ENCODE peak calls at places on chromosomes 1 and 21, in four cellular contexts. H is CD8-positive, alpha-beta T cell; E is AG04450; Z is right lobe of liver. P is an unnamed sample.
A peak's percentile ranks its signal among the peaks of the same experiment; 100 is the strongest.

GRCh38 chr1:164515932-164516331 is 43.1 kb upstream of the PBX1 start:
- DNase-seq in Z (no peak), E (no peak), H (no peak), P (no peak)

GRCh38 chr1:230790026-230790425 is 42.8 kb downstream of the CAPN9 start:
- DNase-seq in H (no peak), Z (no peak), E (no peak), P (no peak)

GRCh38 chr1:203325418-203326091 is 20.2 kb downstream of the BTG2 start:
- DNase-seq in E (no peak), Z (peak; percentile 68), H (no peak), P (no peak)

GRCh38 chr1:231319080-231319479 is 18.6 kb downstream of the EXOC8 start:
- DNase-seq in H (no peak), E (no peak), Z (no peak), P (no peak)

GRCh38 chr1:247409869-247410544 is 6.0 kb upstream of the NLRP3 start:
- DNase-seq in E (no peak), Z (no peak), H (no peak), P (no peak)

GRCh38 chr1:226625326-226625725 is 76.8 kb downstream of the STUM start:
- DNase-seq in Z (peak; percentile 30), E (no peak), H (no peak), P (peak; percentile 60)

GRCh38 chr1:19472174-19472573 is 13.2 kb downstream of the CAPZB start:
- DNase-seq in H (no peak), Z (no peak), E (no peak), P (no peak)

GRCh38 chr1:36663772-36664430 is 181.2 kb upstream of the CSF3R start:
- DNase-seq in E (no peak), H (no peak), Z (no peak), P (no peak)

GRCh38 chr1:42938596-42939184 is 20.0 kb downstream of the SLC2A1 start:
- DNase-seq in Z (no peak), H (no peak), E (no peak), P (no peak)

GRCh38 chr1:241336335-241336734 is 20.7 kb downstream of the RGS7 start:
- DNase-seq in H (no peak), Z (no peak), E (no peak), P (no peak)

GRCh38 chr1:207848234-207848633 is 62.7 kb downstream of the CD34 start:
- DNase-seq in Z (peak; percentile 64), H (peak; percentile 48), E (no peak), P (peak; percentile 88)

GRCh38 chr1:47031585-47031984 is 8.1 kb downstream of the CYP4X1 start:
- DNase-seq in H (no peak), Z (no peak), E (no peak), P (no peak)

GRCh38 chr1:172939475-172939874 is 111.3 kb downstream of the TNFSF18 start:
- DNase-seq in E (no peak), H (no peak), Z (no peak), P (no peak)

GRCh38 chr1:22625262-22625925 is 11.0 kb upstream of the C1QA start:
- DNase-seq in H (no peak), Z (no peak), E (no peak), P (no peak)

DNA sequence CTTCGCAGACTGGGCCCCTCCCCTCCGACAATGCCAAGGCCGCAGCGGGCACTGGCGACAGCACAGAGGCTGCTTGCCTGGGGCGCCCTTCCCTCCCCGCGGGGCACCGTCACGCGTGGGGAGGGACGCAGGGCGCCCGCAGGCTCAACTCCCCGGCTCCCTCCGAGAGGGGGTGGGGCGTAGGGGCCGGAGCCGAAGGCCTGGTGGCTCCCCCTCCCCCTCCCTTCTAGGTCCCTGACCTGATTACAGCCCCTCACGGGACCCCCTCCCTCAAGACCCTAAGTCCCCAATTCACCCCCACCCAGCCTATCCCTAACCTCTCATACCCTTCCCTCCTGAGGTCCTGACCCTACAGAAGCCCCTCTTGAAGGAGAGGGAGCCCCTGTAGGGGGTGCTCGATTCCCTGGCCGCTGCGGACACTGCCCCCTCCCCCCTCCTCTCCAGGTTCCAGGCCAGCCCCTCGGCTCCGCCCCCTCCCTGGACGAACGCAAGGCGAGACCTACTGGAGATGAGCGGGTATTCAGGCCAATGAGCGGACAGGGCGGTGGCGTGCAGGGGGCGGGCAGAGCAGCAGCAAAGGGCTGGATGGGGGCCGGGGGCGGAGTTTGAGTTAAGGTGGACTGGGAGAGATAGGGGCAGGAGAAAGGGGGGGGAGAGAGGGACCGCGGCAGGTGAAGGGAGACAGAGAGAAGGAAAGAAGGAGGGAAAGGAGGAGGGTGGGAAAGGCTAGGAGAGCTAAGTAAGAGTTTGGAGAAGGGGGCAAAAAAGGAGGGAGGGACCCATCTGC is 721 bp upstream of the ZBTB7B start:
- DNase-seq in H (peak; percentile 96), Z (peak; percentile 100), E (peak; percentile 97), P (peak; percentile 100)
- TF ChIP-seq CTCF in H (no peak), Z (peak; percentile 26), E (peak; percentile 68), P (peak; percentile 32)

GRCh38 chr1:175635092-175635491 is 108.3 kb downstream of the TNR start:
- DNase-seq in H (no peak), Z (peak; percentile 86), E (no peak), P (no peak)
- H3K27ac ChIP-seq in H (no peak overlapping the region), Z (peak overlapping the region; percentile 55), E (no peak overlapping the region), P (no peak overlapping the region)

DNA sequence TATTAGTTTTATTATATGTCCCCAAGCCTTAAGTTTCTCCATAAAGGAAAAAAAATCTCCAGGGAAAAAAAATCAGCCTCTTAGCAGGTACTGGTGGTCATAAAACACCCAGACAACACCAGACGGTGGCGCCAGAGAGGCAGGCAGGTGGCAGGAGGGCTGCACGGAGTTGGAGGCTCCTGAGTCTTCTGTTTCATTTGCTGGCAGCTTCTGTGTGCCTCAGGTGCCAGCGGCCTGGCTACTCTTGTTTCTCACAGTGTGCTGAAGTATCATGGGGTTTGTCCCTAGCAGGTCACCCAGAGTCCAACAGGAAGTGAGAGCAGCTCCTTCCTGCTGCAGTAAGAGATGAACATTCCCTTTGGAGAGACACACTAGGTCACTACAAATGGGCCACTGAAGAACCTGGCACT is 123.3 kb upstream of the GADD45A start:
- DNase-seq in E (peak; percentile 65), H (peak; percentile 87), Z (peak; percentile 98), P (peak; percentile 94)
- TF ChIP-seq CTCF in E (peak; percentile 96), H (peak; percentile 88), Z (peak; percentile 82), P (peak; percentile 85)

GRCh38 chr1:210787800-210788199 is 346.1 kb downstream of the KCNH1 start:
- DNase-seq in Z (no peak), E (no peak), H (no peak), P (no peak)

GRCh38 chr1:210783925-210784324 is 350.0 kb downstream of the KCNH1 start:
- DNase-seq in Z (no peak), H (no peak), E (no peak), P (no peak)

GRCh38 chr1:210792250-210792649 is 341.7 kb downstream of the KCNH1 start:
- DNase-seq in H (no peak), Z (no peak), E (no peak), P (no peak)

GRCh38 chr1:210790196-210790595 is 343.8 kb downstream of the KCNH1 start:
- DNase-seq in H (no peak), Z (no peak), E (no peak), P (no peak)

DNA sequence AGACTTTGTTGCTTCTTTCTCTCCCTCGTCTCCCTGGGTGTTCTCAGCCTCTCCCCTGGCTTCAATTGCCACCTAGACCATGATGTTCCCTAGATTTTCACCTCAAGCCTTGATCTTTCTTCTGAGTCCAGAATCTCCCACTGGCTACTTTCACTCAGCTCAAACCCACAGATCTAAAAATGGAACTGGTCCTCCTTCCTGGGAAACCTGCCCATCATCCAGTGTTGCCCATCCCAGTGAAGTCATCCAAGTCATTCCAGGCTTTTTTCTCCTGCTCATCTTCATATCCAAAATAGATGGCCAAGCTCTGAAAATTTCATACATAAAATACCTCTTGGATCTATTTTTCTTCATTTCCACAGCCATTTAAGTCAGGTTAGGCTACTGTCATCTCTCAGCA is 347.4 kb downstream of the KCNH1 start:
- DNase-seq in Z (no peak), H (no peak), E (no peak), P (no peak)
- H3K27ac ChIP-seq in Z (no peak overlapping the region), H (no peak overlapping the region), E (no peak overlapping the region), P (no peak overlapping the region)

GRCh38 chr1:209883341-209883971 is 54.6 kb upstream of the SYT14 start:
- DNase-seq in E (peak; percentile 53), Z (no peak), H (no peak), P (no peak)
- TF ChIP-seq CTCF in E (peak; percentile 25), Z (no peak), H (no peak), P (no peak)

DNA sequence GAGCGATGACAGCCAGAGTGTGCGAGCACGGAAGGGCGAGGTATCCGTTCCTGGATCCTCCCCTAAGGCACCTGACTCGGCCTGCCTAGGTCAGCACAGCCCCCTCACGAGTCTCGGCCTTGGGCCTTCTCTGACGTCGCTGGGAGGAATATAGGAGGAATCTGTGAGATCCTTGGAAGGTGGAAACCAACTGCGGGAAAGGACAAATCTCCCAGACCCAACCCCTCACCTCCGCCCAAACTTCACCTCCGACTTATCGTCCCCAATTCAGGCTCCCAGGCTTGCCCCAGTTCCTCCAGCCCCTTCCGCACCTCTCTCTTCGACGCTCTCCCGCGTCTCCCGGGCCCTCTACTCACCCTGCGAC is 492 bp downstream of the APH1A start:
- DNase-seq in E (no peak), Z (peak; percentile 57), H (peak; percentile 62), P (peak; percentile 74)
- H3K27ac ChIP-seq in E (peak overlapping the region; percentile 70), Z (peak overlapping the region; percentile 91), H (peak overlapping the region; percentile 87), P (peak overlapping the region; percentile 93)

DNA sequence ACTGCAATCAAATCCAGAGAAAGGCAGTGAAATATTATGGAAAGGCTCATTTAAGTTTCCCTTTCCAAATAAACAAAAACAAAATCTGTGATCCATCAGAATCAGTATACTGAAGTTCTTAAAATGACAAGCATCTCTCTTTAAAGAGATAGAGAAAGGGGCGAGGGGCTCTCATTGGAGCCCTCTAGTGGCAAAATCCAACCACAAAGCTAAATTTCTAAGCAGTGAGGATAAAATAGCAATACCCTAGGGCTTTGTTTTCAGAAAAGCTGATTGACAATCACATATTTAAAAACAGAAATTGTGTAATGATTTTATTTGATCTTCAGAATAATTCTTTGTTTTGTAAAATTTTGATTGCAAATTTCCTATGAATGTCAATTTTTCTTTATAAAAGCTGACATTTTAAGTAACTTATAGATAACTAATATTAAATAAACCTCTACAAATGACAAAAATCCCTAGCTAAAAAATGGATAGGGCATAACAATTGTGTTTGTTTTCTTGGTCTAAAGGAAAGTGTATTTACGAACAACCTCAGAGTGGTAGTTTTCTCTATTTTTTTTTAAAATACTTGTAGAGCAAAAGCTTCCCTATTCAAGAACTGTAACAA is 138.2 kb downstream of the COL24A1 start:
- DNase-seq in H (no peak), E (no peak), Z (no peak), P (no peak)
- TF ChIP-seq CTCF in H (peak; percentile 59), E (peak; percentile 85), Z (peak; percentile 77), P (peak; percentile 78)

GRCh38 chr1:147079400-147080012 is 92.8 kb downstream of the PRKAB2 start:
- DNase-seq in Z (no peak), H (no peak), E (no peak), P (no peak)
- H3K27ac ChIP-seq in Z (no peak overlapping the region), H (no peak overlapping the region), E (no peak overlapping the region), P (no peak overlapping the region)

GRCh38 chr21:40507978-40508377 is 339.0 kb downstream of the DSCAM start:
- DNase-seq in Z (no peak), E (no peak), H (no peak), P (no peak)

GRCh38 chr21:40505681-40506080 is 341.3 kb downstream of the DSCAM start:
- DNase-seq in E (no peak), H (no peak), Z (no peak), P (no peak)

DNA sequence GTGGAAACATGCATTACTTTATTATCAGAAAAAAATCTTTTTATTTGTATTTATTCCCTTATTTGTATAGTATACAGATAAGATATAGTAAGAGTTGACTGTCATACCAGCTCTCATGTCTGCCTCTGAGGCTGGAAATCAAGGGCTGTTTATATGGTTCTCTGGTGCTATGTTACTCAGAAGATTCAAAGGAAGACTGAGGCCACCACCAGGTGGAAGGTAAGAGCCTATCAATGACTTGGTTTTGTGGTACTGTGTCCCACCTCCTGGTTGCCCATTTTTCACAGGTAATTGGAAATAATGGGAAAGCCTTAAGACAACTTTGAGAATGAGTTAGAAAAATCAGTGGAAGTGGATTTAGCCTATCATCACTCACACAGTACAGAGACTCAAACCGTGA is 342.1 kb downstream of the DSCAM start:
- DNase-seq in Z (no peak), E (no peak), H (no peak), P (no peak)
- TF ChIP-seq CTCF in Z (no peak), E (no peak), H (no peak), P (no peak)